ENCODE peak calls at places on chromosomes 6 and 20, in eight cellular contexts. N is transverse colon; L is mesothelial cell of epicardium; F is iPS DF 6.9; S is H54; V is NCI-H2029; K is pancreas; E is stimulated activated CD4-positive, alpha-beta T cell treated with anti-CD3 and anti-CD28 coated beads, Interleukin-1b, Interleukin-23, amount 100 ng/mL, for 48 hours. X is an unnamed sample.
A peak's percentile ranks its signal among the peaks of the same experiment; 100 is the strongest.

GRCh38 chr6:92688328-92688727 is 731.0 kb downstream of the EPHA7 start:
- DNase-seq in N (no peak), L (no peak), F (no peak), S (no peak), V (no peak), K (no peak), E (no peak), X (no peak)

GRCh38 chr6:112501705-112502104 is 154.6 kb downstream of the RFPL4B start:
- DNase-seq in N (no peak), L (no peak), F (no peak), S (no peak), V (no peak), K (no peak), E (no peak), X (no peak)

GRCh38 chr6:35011096-35012041 is 122.3 kb downstream of the ANKS1A start:
- DNase-seq in N (no peak), L (no peak), F (no peak), S (no peak), V (no peak), K (no peak), E (peak; percentile 11), X (no peak)

GRCh38 chr6:101163611-101164010 is 229.9 kb upstream of the GRIK2 start:
- DNase-seq in N (no peak), L (no peak), F (no peak), S (no peak), V (peak; percentile 2), K (no peak), E (no peak), X (no peak)

GRCh38 chr20:61933481-61933950 is 132.2 kb downstream of the TAF4 start:
- DNase-seq in N (no peak), L (no peak), F (no peak), S (no peak), V (no peak), K (no peak), E (no peak), X (no peak)

GRCh38 chr6:44699082-44699481 is 311.6 kb downstream of the CDC5L start:
- DNase-seq in N (no peak), L (no peak), F (no peak), S (no peak), V (no peak), K (no peak), E (no peak), X (no peak)

GRCh38 chr6:137197684-137198645 is 21.2 kb downstream of the IFNGR1 start:
- DNase-seq in N (no peak), L (no peak), F (no peak), S (no peak), V (no peak), K (no peak), E (no peak), X (no peak)

GRCh38 chr6:159916752-159917151 is 26.0 kb downstream of the MAS1 start:
- DNase-seq in N (no peak), L (no peak), F (no peak), S (no peak), V (no peak), K (no peak), E (no peak), X (no peak)

GRCh38 chr6:33213989-33214335 is 5.7 kb downstream of the RING1 start:
- DNase-seq in N (no peak), L (no peak), F (no peak), S (no peak), V (no peak), K (peak; percentile 23), E (no peak), X (no peak)

GRCh38 chr6:132511159-132511835 is 1.6 kb downstream of the STX7 start:
- DNase-seq in N (peak; percentile 16), L (no peak), F (no peak), S (no peak), V (no peak), K (no peak), E (no peak), X (no peak)

GRCh38 chr20:46638367-46639274 is 12.6 kb downstream of the SLC13A3 start:
- DNase-seq in N (no peak), L (no peak), F (no peak), S (no peak), V (no peak), K (no peak), E (no peak), X (no peak)

GRCh38 chr20:57999465-58000111 is 228.9 kb downstream of the ANKRD60 start:
- DNase-seq in N (peak; percentile 63), L (no peak), F (no peak), S (no peak), V (no peak), K (no peak), E (no peak), X (no peak)

GRCh38 chr6:52482903-52483670 is 62.9 kb downstream of the EFHC1 start:
- DNase-seq in N (no peak), L (no peak), F (no peak), S (no peak), V (no peak), K (no peak), E (no peak), X (peak; percentile 74)

GRCh38 chr6:12293234-12293930 is 3.2 kb downstream of the EDN1 start:
- DNase-seq in N (no peak), L (no peak), F (no peak), S (no peak), V (no peak), K (no peak), E (no peak), X (no peak)

GRCh38 chr6:56223995-56224394 is 23.4 kb downstream of the COL21A1 start:
- DNase-seq in N (no peak), L (no peak), F (no peak), S (no peak), V (no peak), K (no peak), E (no peak), X (no peak)

GRCh38 chr6:35601331-35602132 is 87.2 kb downstream of the FKBP5 start:
- DNase-seq in N (peak; percentile 69), L (no peak), F (no peak), S (no peak), V (no peak), K (no peak), E (peak; percentile 57), X (peak; percentile 81)

GRCh38 chr6:111658445-111659154 is 52.9 kb upstream of the TRAF3IP2 start:
- DNase-seq in N (no peak), L (no peak), F (no peak), S (no peak), V (no peak), K (no peak), E (no peak), X (no peak)

GRCh38 chr6:157221049-157221816 is 102.1 kb downstream of the TMEM242 start:
- DNase-seq in N (peak; percentile 92), L (peak; percentile 92), F (no peak), S (peak; percentile 65), V (peak; percentile 92), K (peak; percentile 95), E (peak; percentile 91), X (peak; percentile 8)

GRCh38 chr20:58478141-58478805 is 36.9 kb downstream of the APCDD1L start:
- DNase-seq in N (no peak), L (no peak), F (no peak), S (no peak), V (no peak), K (no peak), E (no peak), X (no peak)

GRCh38 chr20:63968136-63968927 is 1.4 kb downstream of the ZNF512B start:
- DNase-seq in N (peak; percentile 7), L (no peak), F (no peak), S (no peak), V (no peak), K (peak; percentile 57), E (no peak), X (no peak)

GRCh38 chr6:79296211-79296610 is 61.7 kb upstream of the HMGN3 start:
- DNase-seq in N (no peak), L (no peak), F (no peak), S (no peak), V (no peak), K (no peak), E (no peak), X (no peak)

GRCh38 chr20:21175433-21175832 is 49.6 kb downstream of the KIZ start:
- DNase-seq in N (no peak), L (no peak), F (no peak), S (no peak), V (peak; percentile 2), K (no peak), E (no peak), X (no peak)

GRCh38 chr6:149545754-149546471 is at the start of gene PPIL4:
- DNase-seq in N (peak; percentile 97), L (peak; percentile 98), F (peak; percentile 68), S (peak; percentile 52), V (peak; percentile 61), K (peak; percentile 96), E (peak; percentile 96), X (peak; percentile 85)

X was measured in H4.